ENCODE peak calls at places on chromosomes 6 and 20, in five cellular contexts. Z is cardiac muscle cell, O is ovary, D is esophagus muscularis mucosa, Y is psoas muscle. J is an unnamed sample. For H3K4me1, the result is how much of the 10 kb centered on the place peaks cover.

GRCh38 chr20:19015890-19016465 is 196.5 kb upstream of the SLC24A3 start:
- DNase-seq in Z (no peak), O (no peak), D (no peak), Y (peak), J (no peak)

GRCh38 chr6:159716247-159717086 is 10.8 kb upstream of the WTAP start:
- DNase-seq in Z (no peak), O (no peak), D (peak), Y (no peak), J (peak)

GRCh38 chr6:127855542-127856159 is 45.2 kb downstream of the THEMIS start:
- DNase-seq in Z (peak), O (no peak), D (no peak), Y (no peak), J (no peak)

GRCh38 chr6:28553986-28554881 is 28.6 kb downstream of the GPX5 start:
- DNase-seq in Z (no peak), O (no peak), D (no peak), Y (no peak), J (no peak)

GRCh38 chr20:63974402-63975200 is 4.8 kb downstream of the SAMD10 start:
- DNase-seq in Z (no peak), O (peak), D (no peak), Y (no peak), J (no peak)

GRCh38 chr6:116561377-116562018 is 7.9 kb downstream of the CALHM4 start:
- DNase-seq in Z (peak), O (peak), D (no peak), Y (peak), J (peak)

GRCh38 chr6:34531580-34532201 is 24.4 kb downstream of the SPDEF start:
- DNase-seq in Z (peak), O (peak), D (no peak), Y (peak), J (peak)

GRCh38 chr6:142336183-142336582 is 34.4 kb downstream of the ADGRG6 start:
- DNase-seq in Z (no peak), O (no peak), D (no peak), Y (no peak), J (no peak)

GRCh38 chr20:44702776-44703175 is 12.4 kb upstream of the CCN5 start:
- DNase-seq in Z (no peak), O (peak), D (peak), Y (peak), J (peak)

GRCh38 chr20:32520927-32521203 is 64.3 kb downstream of the NOL4L start:
- DNase-seq in Z (no peak), O (no peak), D (no peak), Y (no peak), J (no peak)

DNA sequence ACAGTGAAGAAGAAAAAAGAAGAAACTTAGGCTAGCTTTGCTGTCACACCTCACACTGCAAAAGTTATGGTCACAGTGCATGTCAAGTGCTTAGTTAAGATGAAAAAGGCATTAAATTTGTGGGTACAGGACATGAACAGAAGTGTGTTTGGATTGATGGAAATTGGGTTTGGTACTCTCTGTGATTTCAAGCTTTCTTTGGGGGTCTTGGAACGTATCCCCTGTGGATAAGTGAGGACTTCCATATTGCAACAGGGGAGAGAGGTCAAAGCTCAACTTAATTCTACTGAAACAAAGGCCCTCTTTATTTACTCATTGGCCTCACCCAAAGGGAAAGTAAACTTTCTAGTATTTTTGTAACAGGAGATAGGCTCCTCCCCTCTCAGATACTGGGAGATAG is 138.3 kb upstream of the FUT9 start:
- DNase-seq in Z (no peak), O (no peak), D (no peak), Y (no peak), J (no peak)
- H3K4me1 ChIP-seq in Z (under half), O (under half), D (under half), Y (under half), J (under half)

DNA sequence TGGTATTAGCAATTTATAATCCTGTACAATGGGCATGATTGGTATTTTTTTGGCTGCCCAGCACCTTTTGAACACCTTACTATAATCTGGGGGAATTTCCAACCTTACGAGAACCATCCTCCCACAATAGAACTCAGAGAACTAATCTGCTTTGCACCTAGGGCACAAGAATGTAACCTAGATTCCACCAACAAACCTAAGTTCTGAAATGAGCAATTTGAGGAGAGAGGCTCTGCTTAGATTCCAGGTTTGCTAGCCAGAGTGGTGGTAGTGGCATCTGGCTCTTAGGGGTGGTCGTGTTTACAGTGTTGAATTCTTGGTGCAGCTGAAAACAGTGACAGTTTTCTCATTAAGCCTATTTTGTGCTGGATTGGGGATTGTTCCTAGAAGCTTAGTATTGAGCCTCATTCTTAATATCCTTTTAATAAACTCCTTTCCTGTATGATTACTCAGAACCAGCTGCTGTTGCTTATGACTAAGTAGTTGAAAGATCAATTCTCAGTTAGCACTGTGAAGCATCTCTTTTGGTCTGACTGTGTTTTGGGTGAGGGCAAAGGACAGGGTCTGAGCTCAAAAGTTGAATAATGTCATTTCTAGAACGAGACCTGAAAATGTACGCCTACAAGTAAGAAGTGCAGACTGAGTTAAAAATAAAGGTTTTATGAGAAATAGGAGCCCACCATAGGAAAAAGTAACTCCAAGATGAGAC is 385.6 kb downstream of the CDKAL1 start:
- DNase-seq in Z (no peak), O (no peak), D (no peak), Y (no peak), J (no peak)
- H3K4me1 ChIP-seq in Z (under half), O (under half), D (under half), Y (under half), J (under half)

GRCh38 chr20:52235129-52235528 is 43.5 kb upstream of the ZFP64 start:
- DNase-seq in Z (no peak), O (no peak), D (no peak), Y (no peak), J (no peak)

GRCh38 chr20:52230406-52230805 is 38.8 kb upstream of the ZFP64 start:
- DNase-seq in Z (no peak), O (no peak), D (no peak), Y (no peak), J (no peak)

GRCh38 chr20:52234302-52235045 is 42.9 kb upstream of the ZFP64 start:
- DNase-seq in Z (no peak), O (no peak), D (peak), Y (no peak), J (no peak)

GRCh38 chr20:52226370-52226769 is 34.8 kb upstream of the ZFP64 start:
- DNase-seq in Z (no peak), O (no peak), D (peak), Y (no peak), J (no peak)

DNA sequence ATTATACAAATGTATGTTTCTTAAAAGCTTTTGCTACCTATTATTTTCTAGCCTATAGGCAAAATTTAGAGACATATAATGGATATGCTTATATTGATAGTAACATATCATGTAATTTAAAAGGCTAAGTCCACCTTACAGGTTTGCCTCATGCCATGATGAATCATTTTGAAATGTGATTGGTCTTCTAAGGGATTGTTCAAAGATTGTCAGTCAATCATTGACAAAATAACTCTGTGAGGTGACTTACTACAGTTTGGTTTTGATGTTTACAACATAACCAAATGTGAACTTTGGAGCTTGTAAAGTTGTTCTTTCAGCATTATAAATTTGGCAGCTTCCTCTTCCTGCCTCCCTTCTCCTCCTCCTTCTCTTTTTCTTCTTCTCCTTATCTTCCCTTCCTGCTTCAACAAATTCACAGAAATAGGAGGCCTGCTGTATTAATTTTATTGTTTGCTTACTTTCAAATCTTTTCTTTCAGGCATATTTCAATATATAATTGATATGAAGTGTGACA is 39.7 kb upstream of the ZFP64 start:
- DNase-seq in Z (no peak), O (no peak), D (no peak), Y (no peak), J (no peak)
- H3K4me1 ChIP-seq in Z (under half), O (under half), D (under half), Y (under half), J (under half)

GRCh38 chr6:138537090-138537489 is 37.8 kb upstream of the NHSL1 start:
- DNase-seq in Z (no peak), O (no peak), D (no peak), Y (no peak), J (no peak)

GRCh38 chr6:138539882-138540281 is 40.6 kb upstream of the NHSL1 start:
- DNase-seq in Z (no peak), O (no peak), D (no peak), Y (no peak), J (no peak)

GRCh38 chr6:138540468-138540867 is 41.2 kb upstream of the NHSL1 start:
- DNase-seq in Z (peak), O (no peak), D (no peak), Y (no peak), J (no peak)

GRCh38 chr6:138535728-138536454 is 36.6 kb upstream of the NHSL1 start:
- DNase-seq in Z (no peak), O (no peak), D (no peak), Y (no peak), J (no peak)

DNA sequence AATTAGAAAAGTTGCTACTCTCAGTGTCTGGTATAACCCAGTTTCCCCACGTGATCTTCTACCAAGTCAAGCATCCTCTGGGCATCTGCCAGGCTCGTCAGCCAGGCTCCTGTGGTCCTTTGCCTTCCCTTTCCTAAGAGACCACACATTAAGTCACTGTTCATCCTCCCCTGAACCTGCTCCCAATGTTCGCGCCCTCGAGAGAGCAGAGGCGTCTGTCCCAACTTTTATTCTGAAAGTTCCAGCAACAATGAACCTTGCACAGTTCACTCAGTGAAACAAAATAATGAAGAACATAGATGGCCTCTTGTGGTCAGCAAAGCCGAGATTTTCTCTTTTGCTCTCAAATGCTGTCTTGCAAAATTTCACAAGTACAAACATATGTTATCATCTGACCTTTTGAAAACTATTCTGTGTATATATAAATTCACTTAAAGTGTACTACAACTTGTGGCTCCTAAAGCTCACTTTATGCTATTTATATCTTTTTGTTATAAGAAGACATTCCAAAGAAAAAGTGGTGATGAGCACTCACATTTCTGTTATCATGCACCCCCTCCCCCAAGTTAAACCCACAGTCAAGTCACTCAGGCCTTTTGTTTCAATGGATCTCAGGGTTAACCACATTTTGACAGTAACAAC is 39.2 kb upstream of the NHSL1 start:
- DNase-seq in Z (no peak), O (no peak), D (no peak), Y (peak), J (peak)
- H3K4me1 ChIP-seq in Z (half or more), O (under half), D (half or more), Y (under half), J (under half)

GRCh38 chr6:301929-302705 is 9.8 kb downstream of the DUSP22 start:
- DNase-seq in Z (no peak), O (no peak), D (no peak), Y (no peak), J (no peak)

GRCh38 chr6:304833-305370 is 12.6 kb downstream of the DUSP22 start:
- DNase-seq in Z (no peak), O (no peak), D (no peak), Y (no peak), J (no peak)

GRCh38 chr6:303948-304558 is 11.8 kb downstream of the DUSP22 start:
- DNase-seq in Z (no peak), O (no peak), D (no peak), Y (no peak), J (no peak)

GRCh38 chr6:302760-303159 is 10.5 kb downstream of the DUSP22 start:
- DNase-seq in Z (no peak), O (no peak), D (no peak), Y (no peak), J (no peak)

DNA sequence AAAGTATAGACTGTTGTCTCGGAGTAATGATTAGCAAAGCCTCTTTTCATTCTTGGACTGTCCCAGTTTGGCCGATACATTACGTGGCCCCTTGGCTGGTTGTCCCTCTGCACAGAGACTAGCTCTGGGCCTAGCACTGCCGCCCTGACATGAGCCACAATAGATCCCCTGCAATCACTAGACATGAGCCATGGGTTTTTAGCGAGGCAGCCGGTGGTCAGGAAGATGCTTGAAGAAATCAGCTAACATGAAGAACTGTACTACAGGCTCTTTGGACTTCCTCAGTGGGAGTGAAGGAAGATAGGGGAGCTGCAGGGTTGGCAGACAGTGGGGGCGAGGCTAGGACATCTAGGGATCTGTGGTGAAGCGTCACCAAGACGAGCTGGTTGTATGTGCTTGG is 11.0 kb downstream of the DUSP22 start:
- DNase-seq in Z (no peak), O (no peak), D (no peak), Y (no peak), J (no peak)
- H3K4me1 ChIP-seq in Z (under half), O (under half), D (under half), Y (under half), J (under half)